ENCODE peak calls at places on chromosome 5, in six cellular contexts. L, Y, F, J, D and G are unnamed samples.

GRCh38 chr5:90173299-90174030 is 236.1 kb downstream of the CETN3 start:
- DNase-seq in F (no peak), J (no peak), D (no peak), L (no peak), Y (no peak), G (no peak)

GRCh38 chr5:6305821-6306220 is 72.5 kb downstream of the MED10 start:
- DNase-seq in D (peak; percentile 4), J (no peak), Y (no peak), F (no peak), L (no peak), G (no peak)

GRCh38 chr5:107216587-107216986 is 454.1 kb downstream of the EFNA5 start:
- DNase-seq in Y (no peak), L (no peak), J (no peak), D (no peak), F (no peak), G (no peak)

GRCh38 chr5:437281-437771 is 5.7 kb upstream of the EXOC3 start:
- DNase-seq in Y (no peak), F (no peak), J (no peak), D (no peak), L (no peak), G (no peak)

GRCh38 chr5:15105799-15106393 is 234.3 kb upstream of the ANKH start:
- DNase-seq in Y (no peak), J (peak; percentile 54), D (peak; percentile 61), F (peak; percentile 13), L (no peak), G (no peak)

GRCh38 chr5:98205691-98206461 is 567.6 kb upstream of the RGMB start:
- DNase-seq in F (no peak), D (peak; percentile 85), Y (no peak), L (no peak), J (no peak), G (no peak)

GRCh38 chr5:96776606-96777005 is 31.1 kb downstream of the ERAP1 start:
- DNase-seq in L (no peak), J (no peak), D (no peak), Y (no peak), F (no peak), G (no peak)

GRCh38 chr5:1016036-1016435 is 7.4 kb downstream of the NKD2 start:
- DNase-seq in D (no peak), F (no peak), J (no peak), L (no peak), Y (peak; percentile 13), G (peak; percentile 43)

GRCh38 chr5:176644878-176645670 is 2.2 kb upstream of the TSPAN17 start:
- DNase-seq in L (no peak), J (no peak), Y (no peak), F (no peak), D (no peak), G (no peak)

GRCh38 chr5:72138943-72139467 is 31.7 kb downstream of the MAP1B start:
- DNase-seq in D (peak; percentile 98), L (no peak), Y (no peak), F (no peak), J (peak; percentile 50), G (no peak)

GRCh38 chr5:42768106-42768504 is 11.5 kb downstream of the CCDC152 start:
- DNase-seq in L (no peak), F (no peak), D (no peak), Y (no peak), J (no peak), G (no peak)